ENCODE peak calls at places on chromosome 11, in five cellular contexts. G is HEK293T, H is osteocyte, D is NCI-H510A, C is ovary. E is an unnamed sample.

GRCh38 chr11:43955381-43956118 is 13.1 kb downstream of the C11orf96 start:
- DNase-seq in H (no peak), C (no peak), D (no peak), G (no peak), E (no peak)

GRCh38 chr11:57885298-57886035 is 123.9 kb downstream of the CTNND1 start:
- DNase-seq in C (no peak), D (no peak), H (peak), G (no peak), E (no peak)

GRCh38 chr11:2207773-2208621 is 36.4 kb upstream of the TH start:
- DNase-seq in D (no peak), G (no peak), H (peak), C (peak), E (peak)

GRCh38 chr11:102850973-102851745 is 7.8 kb upstream of the MMP3 start:
- DNase-seq in G (no peak), C (no peak), D (no peak), H (no peak), E (no peak)

GRCh38 chr11:16034074-16034473 is 322.3 kb downstream of the SOX6 start:
- DNase-seq in D (no peak), C (no peak), G (no peak), H (no peak), E (no peak)

GRCh38 chr11:14519692-14520085 is 497 bp downstream of the PSMA1 start:
- DNase-seq in C (no peak), D (no peak), G (peak), H (no peak), E (no peak)

GRCh38 chr11:69253028-69253427 is 40.9 kb upstream of the MYEOV start:
- DNase-seq in C (no peak), H (no peak), G (no peak), D (no peak), E (no peak)

GRCh38 chr11:69301033-69301490 is 7.1 kb downstream of the MYEOV start:
- DNase-seq in H (no peak), G (no peak), D (no peak), C (no peak), E (no peak)